ENCODE peak calls at places on chromosomes 2 and 18, in four cellular contexts. One of them, this sample, is unnamed.

GRCh38 chr2:96531872-96532505 is 4.6 kb upstream of the ARID5A start:
- DNase-seq in esophagus squamous epithelium: peak; percentile 66
- DNase-seq in PC-3: peak; percentile 98
- DNase-seq in CD8-positive, alpha-beta T cell: peak; percentile 96
- DNase-seq in this sample: peak; percentile 96

GRCh38 chr2:20241973-20242726 is 17.2 kb upstream of the SDC1 start:
- DNase-seq in esophagus squamous epithelium: no peak
- DNase-seq in PC-3: no peak
- DNase-seq in CD8-positive, alpha-beta T cell: peak; percentile 22
- DNase-seq in this sample: no peak

GRCh38 chr2:210617732-210618330 is 61.4 kb downstream of the CPS1 start:
- DNase-seq in esophagus squamous epithelium: no peak
- DNase-seq in PC-3: peak; percentile 64
- DNase-seq in CD8-positive, alpha-beta T cell: no peak
- DNase-seq in this sample: peak; percentile 32

GRCh38 chr2:63875143-63875542 is 33.4 kb downstream of the UGP2 start:
- DNase-seq in esophagus squamous epithelium: no peak
- DNase-seq in PC-3: peak; percentile 52
- DNase-seq in CD8-positive, alpha-beta T cell: no peak
- DNase-seq in this sample: no peak

GRCh38 chr18:2988041-2988794 is 24.7 kb downstream of the LPIN2 start:
- DNase-seq in esophagus squamous epithelium: no peak
- DNase-seq in PC-3: no peak
- DNase-seq in CD8-positive, alpha-beta T cell: no peak
- DNase-seq in this sample: no peak

GRCh38 chr18:60372598-60372997 is at the start of gene MC4R:
- DNase-seq in esophagus squamous epithelium: no peak
- DNase-seq in PC-3: peak; percentile 46
- DNase-seq in CD8-positive, alpha-beta T cell: no peak
- DNase-seq in this sample: peak; percentile 44

GRCh38 chr2:171419333-171419732 is 14.5 kb downstream of the METTL8 start:
- DNase-seq in esophagus squamous epithelium: no peak
- DNase-seq in PC-3: no peak
- DNase-seq in CD8-positive, alpha-beta T cell: no peak
- DNase-seq in this sample: peak; percentile 53

GRCh38 chr2:220789961-220790360 is 782.1 kb downstream of the EPHA4 start:
- DNase-seq in esophagus squamous epithelium: no peak
- DNase-seq in PC-3: peak; percentile 79
- DNase-seq in CD8-positive, alpha-beta T cell: no peak
- DNase-seq in this sample: no peak

GRCh38 chr18:9737814-9738160 is 29.7 kb downstream of the RAB31 start:
- DNase-seq in esophagus squamous epithelium: no peak
- DNase-seq in PC-3: peak; percentile 56
- DNase-seq in CD8-positive, alpha-beta T cell: no peak
- DNase-seq in this sample: peak; percentile 15

GRCh38 chr2:317501-318424 is 29.9 kb upstream of the ALKAL2 start:
- DNase-seq in esophagus squamous epithelium: no peak
- DNase-seq in PC-3: peak; percentile 66
- DNase-seq in CD8-positive, alpha-beta T cell: peak; percentile 29
- DNase-seq in this sample: peak; percentile 11

GRCh38 chr2:241227635-241227993 is 39.1 kb downstream of the ANO7 start:
- DNase-seq in esophagus squamous epithelium: no peak
- DNase-seq in PC-3: no peak
- DNase-seq in CD8-positive, alpha-beta T cell: no peak
- DNase-seq in this sample: no peak

GRCh38 chr2:85852979-85853498 is 35.8 kb downstream of the ST3GAL5 start:
- DNase-seq in esophagus squamous epithelium: peak; percentile 18
- DNase-seq in PC-3: no peak
- DNase-seq in CD8-positive, alpha-beta T cell: peak; percentile 91
- DNase-seq in this sample: peak; percentile 56

GRCh38 chr2:85802337-85803103 is 48.7 kb downstream of the ATOH8 start:
- DNase-seq in esophagus squamous epithelium: no peak
- DNase-seq in PC-3: peak; percentile 30
- DNase-seq in CD8-positive, alpha-beta T cell: no peak
- DNase-seq in this sample: no peak

GRCh38 chr2:220969348-220969747 is 602.8 kb downstream of the EPHA4 start:
- DNase-seq in esophagus squamous epithelium: no peak
- DNase-seq in PC-3: peak; percentile 82
- DNase-seq in CD8-positive, alpha-beta T cell: no peak
- DNase-seq in this sample: no peak

GRCh38 chr2:105595536-105595935 is 149.2 kb upstream of the NCK2 start:
- DNase-seq in esophagus squamous epithelium: no peak
- DNase-seq in PC-3: peak; percentile 89
- DNase-seq in CD8-positive, alpha-beta T cell: no peak
- DNase-seq in this sample: no peak

GRCh38 chr2:229431331-229431954 is 160.4 kb upstream of the PID1 start:
- DNase-seq in esophagus squamous epithelium: no peak
- DNase-seq in PC-3: peak; percentile 78
- DNase-seq in CD8-positive, alpha-beta T cell: no peak
- DNase-seq in this sample: peak; percentile 9

GRCh38 chr2:209642146-209642815 is 129.4 kb upstream of the UNC80 start:
- DNase-seq in esophagus squamous epithelium: no peak
- DNase-seq in PC-3: peak; percentile 61
- DNase-seq in CD8-positive, alpha-beta T cell: no peak
- DNase-seq in this sample: no peak

GRCh38 chr18:78675231-78675630 is 304.4 kb upstream of the SALL3 start:
- DNase-seq in esophagus squamous epithelium: no peak
- DNase-seq in PC-3: no peak
- DNase-seq in CD8-positive, alpha-beta T cell: no peak
- DNase-seq in this sample: no peak

GRCh38 chr2:213119061-213119809 is 32.2 kb downstream of the IKZF2 start:
- DNase-seq in esophagus squamous epithelium: no peak
- DNase-seq in PC-3: peak; percentile 76
- DNase-seq in CD8-positive, alpha-beta T cell: peak; percentile 52
- DNase-seq in this sample: no peak

GRCh38 chr2:126894082-126894481 is 4.6 kb upstream of the TEX51 start:
- DNase-seq in esophagus squamous epithelium: no peak
- DNase-seq in PC-3: no peak
- DNase-seq in CD8-positive, alpha-beta T cell: no peak
- DNase-seq in this sample: no peak

GRCh38 chr18:9557250-9557943 is 57.0 kb downstream of the PPP4R1 start:
- DNase-seq in esophagus squamous epithelium: no peak
- DNase-seq in PC-3: no peak
- DNase-seq in CD8-positive, alpha-beta T cell: no peak
- DNase-seq in this sample: no peak

GRCh38 chr2:28809927-28810326 is 707 bp upstream of the SPDYA start:
- DNase-seq in esophagus squamous epithelium: no peak
- DNase-seq in PC-3: no peak
- DNase-seq in CD8-positive, alpha-beta T cell: no peak
- DNase-seq in this sample: peak; percentile 21

GRCh38 chr2:669323-669722 is 7.9 kb downstream of the TMEM18 start:
- DNase-seq in esophagus squamous epithelium: no peak
- DNase-seq in PC-3: peak; percentile 55
- DNase-seq in CD8-positive, alpha-beta T cell: no peak
- DNase-seq in this sample: no peak

GRCh38 chr2:109690822-109691541 is 76.8 kb downstream of the SOWAHC start:
- DNase-seq in esophagus squamous epithelium: no peak
- DNase-seq in PC-3: peak; percentile 49
- DNase-seq in CD8-positive, alpha-beta T cell: no peak
- DNase-seq in this sample: peak; percentile 99

GRCh38 chr18:72783517-72783916 is 84.3 kb downstream of the NETO1 start:
- DNase-seq in esophagus squamous epithelium: no peak
- DNase-seq in PC-3: no peak
- DNase-seq in CD8-positive, alpha-beta T cell: no peak
- DNase-seq in this sample: no peak

GRCh38 chr18:44828080-44828479 is 147.4 kb downstream of the SETBP1 start:
- DNase-seq in esophagus squamous epithelium: no peak
- DNase-seq in PC-3: no peak
- DNase-seq in CD8-positive, alpha-beta T cell: no peak
- DNase-seq in this sample: no peak

GRCh38 chr2:156192468-156192867 is 140.1 kb downstream of the NR4A2 start:
- DNase-seq in esophagus squamous epithelium: no peak
- DNase-seq in PC-3: no peak
- DNase-seq in CD8-positive, alpha-beta T cell: no peak
- DNase-seq in this sample: no peak

GRCh38 chr2:231361701-231362588 is 33.6 kb upstream of the B3GNT7 start:
- DNase-seq in esophagus squamous epithelium: no peak
- DNase-seq in PC-3: no peak
- DNase-seq in CD8-positive, alpha-beta T cell: no peak
- DNase-seq in this sample: no peak

GRCh38 chr18:13393338-13393737 is 174.8 kb downstream of the LDLRAD4 start:
- DNase-seq in esophagus squamous epithelium: no peak
- DNase-seq in PC-3: no peak
- DNase-seq in CD8-positive, alpha-beta T cell: no peak
- DNase-seq in this sample: no peak

GRCh38 chr18:78561757-78562445 is 417.7 kb upstream of the SALL3 start:
- DNase-seq in esophagus squamous epithelium: no peak
- DNase-seq in PC-3: no peak
- DNase-seq in CD8-positive, alpha-beta T cell: no peak
- DNase-seq in this sample: no peak

GRCh38 chr18:57107141-57107832 is 39.6 kb upstream of the BOD1L2 start:
- DNase-seq in esophagus squamous epithelium: no peak
- DNase-seq in PC-3: peak; percentile 65
- DNase-seq in CD8-positive, alpha-beta T cell: no peak
- DNase-seq in this sample: peak; percentile 35

GRCh38 chr18:13628211-13628610 is 98.1 kb downstream of the FAM210A start:
- DNase-seq in esophagus squamous epithelium: no peak
- DNase-seq in PC-3: no peak
- DNase-seq in CD8-positive, alpha-beta T cell: no peak
- DNase-seq in this sample: no peak

GRCh38 chr2:64326578-64327050 is 127.3 kb upstream of the LGALSL start:
- DNase-seq in esophagus squamous epithelium: no peak
- DNase-seq in PC-3: no peak
- DNase-seq in CD8-positive, alpha-beta T cell: no peak
- DNase-seq in this sample: no peak

GRCh38 chr2:181937473-181937872 is 45.9 kb downstream of the ITPRID2 start:
- DNase-seq in esophagus squamous epithelium: no peak
- DNase-seq in PC-3: peak; percentile 20
- DNase-seq in CD8-positive, alpha-beta T cell: no peak
- DNase-seq in this sample: no peak

DNA sequence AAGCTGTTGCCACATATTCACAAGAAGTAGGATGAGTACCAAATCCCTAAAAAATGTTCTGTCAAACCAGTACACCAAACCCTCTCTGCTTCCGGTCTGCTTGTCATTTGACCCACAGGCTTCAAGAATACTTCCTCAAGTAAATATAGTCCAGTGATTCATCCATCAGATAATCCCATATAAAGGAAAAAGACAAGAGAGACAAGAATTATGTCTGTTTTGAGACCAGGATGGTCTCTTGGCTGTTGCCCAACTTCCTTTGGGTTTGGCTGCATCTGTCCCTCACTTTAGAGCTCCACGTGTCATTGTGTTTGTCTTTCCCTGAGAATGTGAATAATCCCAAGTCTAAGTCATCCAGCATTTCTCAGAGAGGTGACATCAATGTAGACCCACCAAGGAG is 91.5 kb upstream of the NRP2 start:
- DNase-seq in esophagus squamous epithelium: no peak
- DNase-seq in PC-3: peak; percentile 77
- DNase-seq in CD8-positive, alpha-beta T cell: no peak
- DNase-seq in this sample: no peak
- H3K27ac ChIP-seq in esophagus squamous epithelium: no peak overlapping the region
- H3K27ac ChIP-seq in PC-3: no peak overlapping the region
- H3K27ac ChIP-seq in CD8-positive, alpha-beta T cell: no peak overlapping the region
- H3K27ac ChIP-seq in this sample: no peak overlapping the region

GRCh38 chr2:118044849-118045248 is 31.0 kb upstream of the CCDC93 start:
- DNase-seq in esophagus squamous epithelium: no peak
- DNase-seq in PC-3: no peak
- DNase-seq in CD8-positive, alpha-beta T cell: no peak
- DNase-seq in this sample: no peak

GRCh38 chr2:118046628-118047210 is 32.8 kb upstream of the CCDC93 start:
- DNase-seq in esophagus squamous epithelium: no peak
- DNase-seq in PC-3: peak; percentile 71
- DNase-seq in CD8-positive, alpha-beta T cell: no peak
- DNase-seq in this sample: peak; percentile 49

GRCh38 chr2:118048396-118048795 is 34.5 kb upstream of the CCDC93 start:
- DNase-seq in esophagus squamous epithelium: no peak
- DNase-seq in PC-3: no peak
- DNase-seq in CD8-positive, alpha-beta T cell: no peak
- DNase-seq in this sample: no peak

GRCh38 chr2:118049140-118050128 is 35.6 kb upstream of the CCDC93 start:
- DNase-seq in esophagus squamous epithelium: no peak
- DNase-seq in PC-3: peak; percentile 60
- DNase-seq in CD8-positive, alpha-beta T cell: no peak
- DNase-seq in this sample: no peak

GRCh38 chr2:118047273-118047898 is 33.5 kb upstream of the CCDC93 start:
- DNase-seq in esophagus squamous epithelium: no peak
- DNase-seq in PC-3: peak; percentile 84
- DNase-seq in CD8-positive, alpha-beta T cell: no peak
- DNase-seq in this sample: peak; percentile 10
- H3K4me3 ChIP-seq in esophagus squamous epithelium: no peak overlapping the region
- H3K4me3 ChIP-seq in PC-3: peak overlapping the region; percentile 45
- H3K4me3 ChIP-seq in CD8-positive, alpha-beta T cell: no peak overlapping the region
- H3K4me3 ChIP-seq in this sample: no peak overlapping the region

DNA sequence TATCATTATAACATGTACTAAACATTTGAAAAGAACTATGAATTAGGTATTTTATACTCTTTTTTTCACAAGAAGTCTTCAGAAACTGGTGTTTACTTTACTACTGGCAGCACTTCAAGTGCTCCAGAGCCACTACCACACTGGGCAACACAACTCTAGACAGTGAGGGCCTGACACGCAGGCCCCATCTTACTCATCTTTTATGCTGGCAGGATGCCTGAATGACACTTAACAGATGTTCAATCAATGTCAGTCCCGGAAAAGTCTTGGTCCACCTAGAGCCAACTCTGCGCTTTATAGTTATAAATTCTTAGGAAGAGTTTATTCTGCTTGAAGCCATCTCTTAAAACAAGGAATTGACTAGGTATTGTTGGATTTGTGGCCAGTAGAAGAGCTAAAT is 8.7 kb upstream of the WIPF1 start:
- DNase-seq in esophagus squamous epithelium: no peak
- DNase-seq in PC-3: peak; percentile 89
- DNase-seq in CD8-positive, alpha-beta T cell: peak; percentile 33
- DNase-seq in this sample: no peak
- H3K4me1 ChIP-seq in esophagus squamous epithelium: peaks cover 29% of the 10 kb centered on the region
- H3K4me1 ChIP-seq in PC-3: peaks cover 14% of the 10 kb centered on the region
- H3K4me1 ChIP-seq in CD8-positive, alpha-beta T cell: peaks cover 69% of the 10 kb centered on the region
- H3K4me1 ChIP-seq in this sample: peaks cover 2% of the 10 kb centered on the region

GRCh38 chr2:239112127-239112774 is 264.4 kb downstream of the TWIST2 start:
- DNase-seq in esophagus squamous epithelium: no peak
- DNase-seq in PC-3: no peak
- DNase-seq in CD8-positive, alpha-beta T cell: no peak
- DNase-seq in this sample: no peak
- H3K27ac ChIP-seq in esophagus squamous epithelium: peak overlapping the region; percentile 72
- H3K27ac ChIP-seq in PC-3: no peak overlapping the region
- H3K27ac ChIP-seq in CD8-positive, alpha-beta T cell: no peak overlapping the region
- H3K27ac ChIP-seq in this sample: no peak overlapping the region

DNA sequence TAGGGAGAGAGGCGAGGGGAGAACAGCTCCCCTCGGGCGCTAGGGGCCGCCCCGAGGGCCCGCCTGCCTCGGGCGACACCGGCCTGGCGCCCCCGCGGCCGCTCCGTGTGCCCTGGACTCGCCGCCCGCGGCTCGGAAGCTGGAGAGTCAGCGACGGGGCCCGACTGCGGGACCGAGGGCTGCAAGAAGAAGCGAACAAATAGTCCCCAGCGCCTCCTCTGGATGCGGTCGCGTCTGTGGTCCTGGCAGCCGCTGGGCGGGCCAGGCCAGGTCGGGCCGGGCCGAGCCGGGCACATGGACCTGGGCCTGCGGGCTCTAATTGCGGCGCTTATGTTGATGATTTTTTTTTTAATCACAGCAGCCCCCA is 270 bp upstream of the HOXD9 start:
- DNase-seq in esophagus squamous epithelium: no peak
- DNase-seq in PC-3: no peak
- DNase-seq in CD8-positive, alpha-beta T cell: no peak
- DNase-seq in this sample: no peak
- H3K4me3 ChIP-seq in esophagus squamous epithelium: peak overlapping the region; percentile 27
- H3K4me3 ChIP-seq in PC-3: no peak overlapping the region
- H3K4me3 ChIP-seq in CD8-positive, alpha-beta T cell: peak overlapping the region; percentile 36
- H3K4me3 ChIP-seq in this sample: peak overlapping the region; percentile 27

GRCh38 chr2:11337909-11338308 is 6.5 kb downstream of the ROCK2 start:
- DNase-seq in esophagus squamous epithelium: no peak
- DNase-seq in PC-3: no peak
- DNase-seq in CD8-positive, alpha-beta T cell: no peak
- DNase-seq in this sample: no peak
- H3K4me1 ChIP-seq in esophagus squamous epithelium: no peaks in the 10 kb centered on the region
- H3K4me1 ChIP-seq in PC-3: peaks cover 37% of the 10 kb centered on the region
- H3K4me1 ChIP-seq in CD8-positive, alpha-beta T cell: peaks cover 12% of the 10 kb centered on the region
- H3K4me1 ChIP-seq in this sample: no peaks in the 10 kb centered on the region